ENCODE peak calls at places on chromosomes 4 and X, in nine cellular contexts. J, A, Q, F, X, B, H, W and O are unnamed samples. For H3K4me1, the result is how much of the 10 kb centered on the place peaks cover.

GRCh38 chr4:4488405-4489404 is 53.1 kb downstream of the STX18 start:
- DNase-seq in J (peak), A (peak), Q (peak), F (peak), X (peak), B (peak), H (peak), W (no peak), O (no peak)

GRCh38 chr4:128606173-128606572 is 203.3 kb upstream of the JADE1 start:
- DNase-seq in J (no peak), A (no peak), Q (no peak), F (no peak), X (no peak), B (peak), H (no peak), W (no peak), O (no peak)

GRCh38 chrX:47687249-47687648 is 28.3 kb upstream of the UXT start:
- DNase-seq in J (no peak), A (no peak), Q (no peak), F (no peak), X (no peak), B (no peak), H (no peak), W (no peak), O (no peak)

GRCh38 chr4:87120411-87121162 is 99.8 kb downstream of the KLHL8 start:
- DNase-seq in J (no peak), A (peak), Q (no peak), F (peak), X (no peak), B (peak), H (no peak), W (peak), O (peak)

GRCh38 chrX:24027086-24027485 is at the start of gene KLHL15:
- DNase-seq in J (no peak), A (no peak), Q (no peak), F (no peak), X (no peak), B (no peak), H (no peak), W (no peak), O (no peak)

GRCh38 chrX:150575415-150575814 is 7.0 kb downstream of the MTM1 start:
- DNase-seq in J (peak), A (no peak), Q (no peak), F (peak), X (peak), B (no peak), H (peak), W (no peak), O (no peak)

GRCh38 chrX:12894074-12894691 is 12.2 kb upstream of the TLR8 start:
- DNase-seq in J (peak), A (no peak), Q (no peak), F (no peak), X (peak), B (peak), H (peak), W (no peak), O (no peak)

GRCh38 chrX:56794404-56794803 is 65.4 kb downstream of the NBDY start:
- DNase-seq in J (no peak), A (no peak), Q (no peak), F (peak), X (no peak), B (no peak), H (no peak), W (no peak), O (no peak)

GRCh38 chr4:161894014-161894413 is 269.8 kb downstream of the FSTL5 start:
- DNase-seq in J (no peak), A (no peak), Q (no peak), F (no peak), X (no peak), B (no peak), H (no peak), W (no peak), O (no peak)

GRCh38 chr4:152633118-152633517 is 46.7 kb downstream of the TMEM154 start:
- DNase-seq in J (no peak), A (no peak), Q (no peak), F (no peak), X (no peak), B (no peak), H (no peak), W (no peak), O (no peak)

GRCh38 chr4:90992213-90992612 is 865.0 kb downstream of the CCSER1 start:
- DNase-seq in J (no peak), A (no peak), Q (no peak), F (no peak), X (no peak), B (no peak), H (no peak), W (no peak), O (no peak)

GRCh38 chr4:79074040-79074439 is 134.8 kb upstream of the PAQR3 start:
- DNase-seq in J (no peak), A (no peak), Q (no peak), F (no peak), X (no peak), B (no peak), H (no peak), W (no peak), O (no peak)

GRCh38 chrX:43862434-43862833 is 19.8 kb downstream of the MAOB start:
- DNase-seq in J (no peak), A (no peak), Q (no peak), F (no peak), X (no peak), B (no peak), H (no peak), W (no peak), O (no peak)

GRCh38 chr4:151895671-151896070 is 134.9 kb upstream of the GATB start:
- DNase-seq in J (no peak), A (no peak), Q (no peak), F (no peak), X (no peak), B (no peak), H (no peak), W (no peak), O (no peak)

GRCh38 chrX:39307488-39307887 is 506.2 kb downstream of the MID1IP1 start:
- DNase-seq in J (no peak), A (no peak), Q (no peak), F (no peak), X (no peak), B (no peak), H (no peak), W (no peak), O (no peak)

GRCh38 chrX:105315301-105315700 is 94.8 kb upstream of the TEX13A start:
- DNase-seq in J (no peak), A (no peak), Q (no peak), F (no peak), X (no peak), B (no peak), H (no peak), W (no peak), O (no peak)

DNA sequence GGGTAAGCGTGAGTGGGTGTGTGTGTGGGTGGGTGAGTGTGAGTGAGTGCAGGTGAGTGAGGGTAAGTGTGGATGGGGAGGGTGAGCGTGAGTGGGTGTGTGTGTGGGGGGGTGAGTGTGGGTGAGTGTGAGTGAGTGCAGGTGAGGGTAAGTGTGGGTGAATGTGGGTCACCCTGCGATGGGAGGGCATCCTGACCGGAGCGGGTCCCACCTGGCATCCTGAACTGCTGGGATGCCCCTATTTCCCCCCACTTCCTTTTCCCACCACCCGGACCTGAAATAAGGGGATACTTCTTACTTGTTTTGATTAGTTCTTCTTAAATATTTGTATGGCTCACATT is 49.5 kb downstream of the ING2 start:
- DNase-seq in J (no peak), A (no peak), Q (no peak), F (no peak), X (no peak), B (no peak), H (no peak), W (no peak), O (no peak)
- H3K27ac ChIP-seq in J (no peak), A (no peak), Q (no peak), F (no peak), X (no peak), B (no peak), H (no peak), W (no peak), O (no peak)

DNA sequence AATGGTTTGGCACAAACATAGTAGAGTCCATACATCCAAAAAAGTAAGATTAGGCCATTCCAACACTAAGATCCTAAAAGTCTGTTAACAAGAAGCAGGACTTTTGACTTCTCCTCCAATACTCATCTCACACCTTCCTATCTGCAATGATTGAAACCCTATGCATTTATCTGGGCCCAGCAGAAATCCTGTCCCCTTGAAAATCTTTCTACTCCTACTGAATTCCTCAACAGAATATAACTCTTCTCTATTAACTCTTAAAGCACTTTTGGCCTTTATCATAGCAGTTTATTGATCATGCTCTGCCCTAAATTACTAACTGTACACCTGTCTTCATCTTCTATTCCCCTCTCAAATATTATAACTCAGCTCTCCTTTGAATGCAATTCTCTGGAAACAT is 4.6 kb downstream of the G3BP2 start:
- DNase-seq in J (no peak), A (no peak), Q (no peak), F (no peak), X (no peak), B (no peak), H (no peak), W (no peak), O (no peak)
- H3K4me1 ChIP-seq in J (half or more), A (under half), Q (under half), F (under half), X (half or more), B (half or more), H (half or more), W (half or more), O (under half)

GRCh38 chr4:181971411-181971810 is 271.8 kb upstream of the TENM3 start:
- DNase-seq in J (no peak), A (no peak), Q (no peak), F (no peak), X (no peak), B (no peak), H (no peak), W (no peak), O (no peak)

GRCh38 chr4:181971973-181972372 is 271.2 kb upstream of the TENM3 start:
- DNase-seq in J (no peak), A (no peak), Q (no peak), F (no peak), X (no peak), B (no peak), H (no peak), W (no peak), O (no peak)

GRCh38 chr4:181967401-181967800 is 275.8 kb upstream of the TENM3 start:
- DNase-seq in J (no peak), A (no peak), Q (no peak), F (no peak), X (no peak), B (no peak), H (no peak), W (no peak), O (no peak)

GRCh38 chr4:181968371-181968770 is 274.8 kb upstream of the TENM3 start:
- DNase-seq in J (no peak), A (no peak), Q (no peak), F (no peak), X (no peak), B (no peak), H (no peak), W (no peak), O (no peak)

DNA sequence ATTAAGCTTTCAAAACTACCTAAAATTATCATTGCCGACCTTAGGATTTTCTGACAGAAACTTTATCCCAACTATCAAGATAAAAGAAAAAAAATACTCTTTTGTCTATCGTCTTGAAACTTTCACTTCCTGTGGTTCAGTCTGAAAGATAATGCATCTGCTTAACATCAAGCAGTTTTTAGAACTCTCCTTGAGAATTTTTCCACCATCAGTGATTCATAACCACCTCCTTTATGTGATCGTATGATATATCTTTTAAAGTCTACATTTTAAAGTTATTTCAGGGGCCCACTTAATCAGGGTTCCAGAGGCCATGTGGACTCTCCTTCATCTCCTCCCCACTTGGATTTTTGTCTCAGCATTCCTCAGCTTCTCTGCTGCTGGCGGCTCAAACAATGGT is 272.8 kb upstream of the TENM3 start:
- DNase-seq in J (no peak), A (no peak), Q (no peak), F (no peak), X (no peak), B (no peak), H (no peak), W (no peak), O (no peak)
- H3K27ac ChIP-seq in J (no peak), A (no peak), Q (no peak), F (no peak), X (no peak), B (no peak), H (no peak), W (no peak), O (no peak)

GRCh38 chrX:19879181-19879580 is 8.2 kb downstream of the SH3KBP1 start:
- DNase-seq in J (no peak), A (no peak), Q (no peak), F (no peak), X (no peak), B (no peak), H (no peak), W (no peak), O (no peak)
- H3K4me1 ChIP-seq in J (under half), A (under half), Q (under half), F (under half), X (under half), B (under half), H (under half), W (under half), O (under half)

GRCh38 chr4:82790060-82790660 is 8.4 kb downstream of the SCD5 start:
- DNase-seq in J (no peak), A (no peak), Q (no peak), F (no peak), X (no peak), B (no peak), H (no peak), W (no peak), O (no peak)
- H3K27ac ChIP-seq in J (no peak), A (no peak), Q (no peak), F (no peak), X (no peak), B (no peak), H (no peak), W (no peak), O (no peak)

GRCh38 chr4:99403380-99404194 is 31.6 kb downstream of the ADH7 start:
- DNase-seq in J (no peak), A (no peak), Q (no peak), F (no peak), X (no peak), B (no peak), H (no peak), W (no peak), O (no peak)

GRCh38 chr4:99402765-99403164 is 32.4 kb downstream of the ADH7 start:
- DNase-seq in J (no peak), A (no peak), Q (no peak), F (no peak), X (no peak), B (no peak), H (no peak), W (no peak), O (no peak)

GRCh38 chr4:99405433-99406115 is 29.6 kb downstream of the ADH7 start:
- DNase-seq in J (peak), A (peak), Q (peak), F (peak), X (peak), B (peak), H (peak), W (no peak), O (no peak)

GRCh38 chr4:99404595-99405287 is 30.4 kb downstream of the ADH7 start:
- DNase-seq in J (no peak), A (peak), Q (no peak), F (no peak), X (no peak), B (no peak), H (no peak), W (no peak), O (no peak)

GRCh38 chr4:99400831-99401230 is 34.3 kb downstream of the ADH7 start:
- DNase-seq in J (no peak), A (no peak), Q (no peak), F (no peak), X (no peak), B (no peak), H (no peak), W (no peak), O (no peak)
- H3K4me1 ChIP-seq in J (under half), A (under half), Q (under half), F (under half), X (under half), B (under half), H (under half), W (under half), O (under half)

GRCh38 chr4:119627267-119628190 is 1.1 kb downstream of the PDE5A start:
- DNase-seq in J (peak), A (peak), Q (peak), F (peak), X (peak), B (peak), H (peak), W (peak), O (peak)
- H3K27ac ChIP-seq in J (no peak), A (peak), Q (no peak), F (peak), X (peak), B (peak), H (no peak), W (peak), O (peak)

GRCh38 chr4:1294891-1295290 is 5.2 kb downstream of the MAEA start:
- DNase-seq in J (no peak), A (no peak), Q (no peak), F (no peak), X (no peak), B (peak), H (no peak), W (no peak), O (peak)

GRCh38 chr4:1293981-1294380 is 4.3 kb downstream of the MAEA start:
- DNase-seq in J (no peak), A (no peak), Q (no peak), F (no peak), X (no peak), B (peak), H (no peak), W (no peak), O (peak)

GRCh38 chr4:1295405-1296055 is 5.8 kb downstream of the MAEA start:
- DNase-seq in J (no peak), A (no peak), Q (no peak), F (no peak), X (no peak), B (peak), H (no peak), W (no peak), O (peak)

GRCh38 chr4:1293531-1293941 is 3.8 kb downstream of the MAEA start:
- DNase-seq in J (no peak), A (no peak), Q (no peak), F (no peak), X (no peak), B (peak), H (no peak), W (no peak), O (peak)

GRCh38 chr4:1294424-1294823 is 4.7 kb downstream of the MAEA start:
- DNase-seq in J (no peak), A (no peak), Q (no peak), F (no peak), X (no peak), B (peak), H (no peak), W (no peak), O (peak)
- H3K4me1 ChIP-seq in J (under half), A (half or more), Q (under half), F (under half), X (under half), B (under half), H (under half), W (half or more), O (under half)

DNA sequence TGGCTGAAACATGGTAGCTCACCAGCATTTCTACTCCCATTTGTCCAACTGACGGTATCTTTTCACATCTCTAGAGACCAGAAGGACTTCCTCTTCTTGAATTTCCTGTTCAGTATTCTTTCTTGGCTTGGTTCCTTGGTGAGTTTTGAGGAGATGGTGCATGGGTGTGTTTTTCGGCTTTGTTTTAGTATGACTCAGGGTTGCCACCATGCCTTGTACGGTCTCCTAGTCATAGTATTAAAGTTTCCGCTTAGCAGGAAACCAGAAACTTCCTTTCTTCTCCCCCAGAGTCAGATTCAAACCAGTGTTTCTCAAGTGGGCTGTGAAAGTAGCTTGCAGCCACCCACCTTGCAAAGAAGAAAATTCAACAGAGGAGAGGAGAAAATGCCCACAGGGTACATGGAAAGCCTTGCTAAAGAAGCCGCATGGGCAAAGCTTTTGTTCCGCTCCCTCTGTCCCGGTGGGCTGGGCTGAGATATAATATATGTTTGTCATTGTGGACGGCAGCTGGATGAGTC is 5.7 kb downstream of the CD99 start:
- DNase-seq in J (peak), A (no peak), Q (no peak), F (no peak), X (peak), B (no peak), H (peak), W (no peak), O (no peak)
- H3K27ac ChIP-seq in J (peak), A (peak), Q (no peak), F (peak), X (peak), B (peak), H (peak), W (no peak), O (no peak)

GRCh38 chr4:40990899-40991265 is 223.5 kb downstream of the APBB2 start:
- DNase-seq in J (no peak), A (no peak), Q (no peak), F (no peak), X (no peak), B (no peak), H (no peak), W (no peak), O (no peak)

GRCh38 chr4:40991908-40992307 is 222.4 kb downstream of the APBB2 start:
- DNase-seq in J (no peak), A (no peak), Q (no peak), F (no peak), X (no peak), B (no peak), H (no peak), W (no peak), O (no peak)

GRCh38 chr4:40998680-40999358 is 215.5 kb downstream of the APBB2 start:
- DNase-seq in J (no peak), A (peak), Q (no peak), F (no peak), X (no peak), B (no peak), H (no peak), W (no peak), O (no peak)

GRCh38 chr4:40992472-40993298 is 221.7 kb downstream of the APBB2 start:
- DNase-seq in J (no peak), A (no peak), Q (no peak), F (no peak), X (no peak), B (no peak), H (no peak), W (no peak), O (no peak)

GRCh38 chr4:40995850-40996249 is 218.5 kb downstream of the APBB2 start:
- DNase-seq in J (no peak), A (no peak), Q (no peak), F (no peak), X (no peak), B (no peak), H (no peak), W (no peak), O (no peak)
- H3K4me1 ChIP-seq in J (under half), A (under half), Q (under half), F (under half), X (under half), B (under half), H (under half), W (under half), O (under half)